ENCODE peak calls at places on chromosomes 6 and 20, in nine cellular contexts. G is mammary epithelial cell; E is effector memory CD4-positive, alpha-beta T cell; Z is epithelial cell of esophagus; S is tibial artery; H is mesendoderm; N is GM12865; U is brain microvascular endothelial cell; A is upper lobe of right lung. K is an unnamed sample.

GRCh38 chr6:11232968-11233626 is 629 bp upstream of the NEDD9 start:
- DNase-seq in N (peak), S (no peak), H (peak), G (no peak), A (no peak), U (no peak), Z (no peak), E (no peak), K (no peak)

GRCh38 chr20:58835231-58835630 is 15.5 kb downstream of the GNAS-AS1 start:
- DNase-seq in G (no peak), S (no peak), U (no peak), H (no peak), Z (no peak), A (no peak), N (no peak), E (no peak), K (no peak)

GRCh38 chr6:169847141-169847674 is 95.8 kb downstream of the ERMARD start:
- DNase-seq in H (no peak), G (no peak), S (peak), E (no peak), N (no peak), Z (no peak), A (peak), U (no peak), K (no peak)

GRCh38 chr20:34355427-34355826 is 7.6 kb upstream of the ITCH start:
- DNase-seq in Z (no peak), E (no peak), N (no peak), S (no peak), U (no peak), H (no peak), G (no peak), A (no peak), K (no peak)

GRCh38 chr6:41958022-41958856 is 16.6 kb upstream of the CCND3 start:
- DNase-seq in Z (no peak), H (no peak), S (no peak), G (no peak), U (no peak), E (no peak), N (no peak), A (no peak), K (no peak)

GRCh38 chr20:25005220-25005619 is 12.7 kb upstream of the APMAP start:
- DNase-seq in S (no peak), H (no peak), E (no peak), U (no peak), A (peak), G (no peak), N (no peak), Z (no peak), K (no peak)

GRCh38 chr6:99013661-99014458 is 66.1 kb upstream of the FBXL4 start:
- DNase-seq in G (no peak), E (no peak), H (no peak), N (no peak), Z (no peak), S (no peak), U (peak), A (no peak), K (peak)

GRCh38 chr6:136921936-136922679 is at the start of gene SLC35D3:
- DNase-seq in G (no peak), N (peak), A (no peak), H (peak), U (no peak), S (no peak), Z (peak), E (no peak), K (no peak)

GRCh38 chr20:40232288-40232687 is 456.7 kb downstream of the MAFB start:
- DNase-seq in E (no peak), N (no peak), A (no peak), U (no peak), G (no peak), S (no peak), Z (peak), H (no peak), K (no peak)

GRCh38 chr6:98980814-98981213 is 33.1 kb upstream of the FBXL4 start:
- DNase-seq in N (peak), U (no peak), H (peak), S (no peak), A (no peak), Z (no peak), E (no peak), G (no peak), K (no peak)

GRCh38 chr6:12844284-12845223 is 128.0 kb downstream of the PHACTR1 start:
- DNase-seq in H (peak), A (no peak), G (no peak), N (peak), E (no peak), U (peak), Z (peak), S (no peak), K (no peak)

GRCh38 chr20:37714973-37715657 is 21.3 kb downstream of the CTNNBL1 start:
- DNase-seq in G (peak), H (no peak), U (no peak), Z (peak), N (no peak), A (no peak), E (no peak), S (no peak), K (peak)

GRCh38 chr6:112912351-112913101 is 565.4 kb downstream of the RFPL4B start:
- DNase-seq in H (no peak), U (no peak), S (no peak), N (no peak), E (no peak), A (no peak), G (no peak), Z (no peak), K (peak)

GRCh38 chr20:62585571-62585970 is 56.7 kb upstream of the SLCO4A1 start:
- DNase-seq in E (no peak), H (no peak), U (no peak), G (no peak), S (no peak), A (no peak), N (no peak), Z (no peak), K (no peak)

GRCh38 chr20:59745716-59746115 is 141.4 kb downstream of the PHACTR3 start:
- DNase-seq in S (no peak), U (no peak), E (no peak), H (no peak), G (no peak), Z (no peak), A (no peak), N (no peak), K (no peak)

GRCh38 chr6:85579581-85579980 is 14.1 kb downstream of the SNX14 start:
- DNase-seq in H (peak), S (no peak), A (no peak), G (no peak), U (no peak), N (no peak), E (no peak), Z (no peak), K (no peak)

GRCh38 chr6:5302995-5303622 is 41.8 kb downstream of the FARS2 start:
- DNase-seq in E (peak), S (no peak), Z (peak), A (peak), G (peak), U (no peak), H (peak), N (peak), K (no peak)

GRCh38 chr6:168056892-168057527 is 22.0 kb downstream of the FRMD1 start:
- DNase-seq in N (no peak), S (no peak), H (no peak), G (no peak), Z (no peak), A (no peak), E (no peak), U (no peak), K (no peak)

GRCh38 chr6:26355366-26355765 is 9.6 kb upstream of the BTN3A2 start:
- DNase-seq in S (no peak), H (no peak), N (no peak), E (no peak), A (no peak), U (no peak), G (no peak), Z (no peak), K (no peak)

GRCh38 chr20:1860446-1860845 is 34.8 kb upstream of the SIRPA start:
- DNase-seq in Z (peak), U (peak), S (no peak), N (no peak), A (no peak), H (peak), G (peak), E (no peak), K (peak)

GRCh38 chr20:32988008-32988407 is 16.2 kb downstream of the SUN5 start:
- DNase-seq in Z (no peak), G (no peak), N (no peak), S (no peak), U (no peak), A (no peak), E (no peak), H (no peak), K (no peak)

GRCh38 chr6:82015526-82015925 is 232.0 kb downstream of the IBTK start:
- DNase-seq in A (no peak), N (no peak), H (no peak), G (no peak), Z (no peak), U (no peak), S (no peak), E (no peak), K (no peak)

GRCh38 chr20:17358854-17359253 is 132.0 kb downstream of the PCSK2 start:
- DNase-seq in G (no peak), A (no peak), H (no peak), S (no peak), E (no peak), Z (no peak), U (no peak), N (no peak), K (no peak)

GRCh38 chr6:108524528-108525218 is 36.0 kb upstream of the FOXO3 start:
- DNase-seq in Z (no peak), A (no peak), N (no peak), S (no peak), G (no peak), U (peak), H (peak), E (no peak), K (peak)

DNA sequence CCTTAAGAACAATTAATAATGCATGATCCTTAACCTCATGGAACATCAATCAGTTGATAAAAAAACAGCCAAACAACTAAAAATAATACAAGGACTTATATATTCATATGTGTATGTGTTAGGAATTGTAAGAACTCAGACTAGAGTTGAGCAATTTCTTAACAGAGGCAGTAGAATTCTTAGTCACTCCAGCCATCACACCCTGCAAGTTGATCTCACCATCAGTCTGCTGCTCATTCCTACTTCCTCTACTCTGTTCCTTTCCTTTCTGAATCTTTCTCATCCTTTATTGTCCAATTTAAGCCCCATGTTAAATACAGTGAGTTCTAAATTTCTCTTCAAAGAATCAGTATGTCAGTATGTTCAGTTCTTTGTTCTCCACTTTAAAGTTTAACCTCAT is 2.6 kb downstream of the ZNF165 start:
- DNase-seq in A (no peak), Z (peak), U (no peak), S (no peak), H (no peak), G (no peak), E (no peak), N (no peak), K (no peak)
- H3K4me3 ChIP-seq in A (no peak), Z (no peak), U (no peak), S (no peak), H (no peak), G (no peak), E (no peak), N (no peak), K (no peak)

GRCh38 chr6:33587529-33588215 is 7.6 kb upstream of the BAK1 start:
- DNase-seq in Z (no peak), A (no peak), G (no peak), N (no peak), U (no peak), H (no peak), S (no peak), E (no peak), K (no peak)

GRCh38 chr6:33583591-33584155 is 3.6 kb upstream of the BAK1 start:
- DNase-seq in N (no peak), H (peak), Z (no peak), U (no peak), G (no peak), E (no peak), S (no peak), A (no peak), K (no peak)

GRCh38 chr6:33584700-33585402 is 4.8 kb upstream of the BAK1 start:
- DNase-seq in U (no peak), G (no peak), E (no peak), S (no peak), H (no peak), Z (no peak), N (no peak), A (no peak), K (no peak)

GRCh38 chr6:33586108-33586640 is 6.1 kb upstream of the BAK1 start:
- DNase-seq in S (no peak), A (no peak), G (no peak), E (no peak), H (no peak), U (no peak), Z (no peak), N (no peak), K (no peak)

DNA sequence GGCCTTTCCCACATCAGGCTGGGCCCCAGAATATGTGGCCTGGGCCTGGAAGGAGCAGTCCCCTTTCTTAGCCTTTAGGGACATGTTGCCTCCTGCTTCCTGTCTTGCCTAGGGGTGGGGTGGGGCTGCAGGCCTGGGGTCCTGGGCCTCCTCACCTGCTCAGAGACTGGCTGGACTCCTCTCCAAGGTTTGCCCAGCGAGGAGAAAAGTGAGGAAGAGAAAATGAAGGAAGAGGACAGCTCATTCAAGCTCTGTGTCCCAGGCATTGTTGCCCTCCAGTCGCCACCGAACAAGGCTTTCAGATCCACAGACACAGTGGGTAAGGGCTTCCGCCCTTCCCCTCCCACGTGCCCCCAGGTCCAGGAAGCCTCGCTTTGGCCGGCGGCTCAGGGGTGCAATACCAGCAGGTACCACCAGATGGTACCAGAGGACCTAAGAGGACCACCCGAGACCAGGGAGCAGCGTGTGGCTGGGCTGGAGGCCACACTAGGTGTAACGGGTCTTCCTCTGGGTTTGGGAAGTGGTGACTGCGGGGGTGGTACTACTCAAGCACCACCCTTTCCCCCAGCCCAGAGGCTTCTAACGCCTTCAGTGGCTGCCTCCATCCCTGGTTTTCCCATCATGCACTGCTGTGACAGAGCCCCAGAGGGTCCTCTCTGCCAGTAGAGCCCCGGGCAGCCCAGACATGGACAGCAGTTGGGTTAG is 5.5 kb upstream of the BAK1 start:
- DNase-seq in Z (peak), N (peak), S (peak), G (peak), A (peak), H (peak), E (peak), U (peak), K (no peak)
- H3K4me3 ChIP-seq in Z (no peak), N (peak), S (no peak), G (no peak), A (peak), H (no peak), E (no peak), U (no peak), K (peak)

GRCh38 chr20:3660262-3661059 is 2.7 kb downstream of the GFRA4 start:
- DNase-seq in A (peak), U (no peak), N (no peak), Z (no peak), H (no peak), E (no peak), S (peak), G (no peak), K (no peak)
- H3K4me3 ChIP-seq in A (no peak), U (no peak), N (no peak), Z (no peak), H (no peak), E (no peak), S (no peak), G (no peak), K (no peak)

GRCh38 chr6:116475151-116475550 is 14.0 kb downstream of the CALHM6 start:
- DNase-seq in G (no peak), U (no peak), Z (no peak), S (no peak), E (no peak), A (no peak), H (no peak), N (no peak), K (no peak)

GRCh38 chr6:116472710-116473109 is 11.5 kb downstream of the CALHM6 start:
- DNase-seq in N (no peak), E (no peak), G (no peak), A (no peak), S (no peak), U (no peak), H (no peak), Z (no peak), K (peak)

GRCh38 chr6:116476021-116476678 is 15.0 kb downstream of the CALHM6 start:
- DNase-seq in S (no peak), U (no peak), A (no peak), H (no peak), G (no peak), Z (no peak), N (peak), E (no peak), K (no peak)
- H3K4me3 ChIP-seq in S (no peak), U (no peak), A (no peak), H (no peak), G (no peak), Z (no peak), N (no peak), E (no peak), K (no peak)

GRCh38 chr6:32662099-32662498 is 4.4 kb downstream of the HLA-DQB1 start:
- DNase-seq in Z (no peak), N (no peak), A (no peak), U (no peak), E (no peak), H (no peak), S (no peak), G (no peak), K (no peak)

GRCh38 chr6:32664354-32664753 is 2.1 kb downstream of the HLA-DQB1 start:
- DNase-seq in N (no peak), U (no peak), E (no peak), H (no peak), Z (no peak), A (no peak), G (no peak), S (no peak), K (no peak)

GRCh38 chr6:32659856-32660595 is 6.4 kb downstream of the HLA-DQB1 start:
- DNase-seq in H (no peak), A (no peak), E (no peak), Z (no peak), N (peak), U (no peak), G (no peak), S (no peak), K (no peak)

GRCh38 chr6:32664827-32665362 is 1.6 kb downstream of the HLA-DQB1 start:
- DNase-seq in H (peak), S (no peak), A (peak), G (peak), Z (peak), E (peak), U (no peak), N (peak), K (no peak)

DNA sequence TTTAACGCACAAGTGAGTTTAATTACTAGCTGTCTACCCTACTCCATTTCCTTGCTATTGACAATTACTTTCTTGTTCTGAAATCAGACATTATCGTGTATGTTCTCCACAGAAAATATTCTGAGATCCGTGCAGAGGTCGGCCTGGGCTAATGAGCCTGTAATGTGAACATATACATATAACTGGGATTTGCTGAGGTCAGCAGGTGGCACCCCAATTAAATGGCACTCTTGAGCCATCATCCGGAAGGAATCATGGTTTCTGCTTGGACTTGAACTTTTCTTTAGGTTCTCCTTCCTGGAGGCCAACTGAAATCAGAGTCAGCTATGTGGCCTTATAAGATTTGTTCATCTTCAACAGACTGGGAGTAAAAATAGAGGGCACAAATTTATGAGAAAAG is 3.6 kb downstream of the HLA-DQB1 start:
- DNase-seq in S (no peak), H (no peak), A (no peak), N (no peak), G (no peak), E (no peak), Z (no peak), U (no peak), K (no peak)
- H3K4me3 ChIP-seq in S (no peak), H (no peak), A (no peak), N (peak), G (no peak), E (no peak), Z (no peak), U (no peak), K (no peak)

DNA sequence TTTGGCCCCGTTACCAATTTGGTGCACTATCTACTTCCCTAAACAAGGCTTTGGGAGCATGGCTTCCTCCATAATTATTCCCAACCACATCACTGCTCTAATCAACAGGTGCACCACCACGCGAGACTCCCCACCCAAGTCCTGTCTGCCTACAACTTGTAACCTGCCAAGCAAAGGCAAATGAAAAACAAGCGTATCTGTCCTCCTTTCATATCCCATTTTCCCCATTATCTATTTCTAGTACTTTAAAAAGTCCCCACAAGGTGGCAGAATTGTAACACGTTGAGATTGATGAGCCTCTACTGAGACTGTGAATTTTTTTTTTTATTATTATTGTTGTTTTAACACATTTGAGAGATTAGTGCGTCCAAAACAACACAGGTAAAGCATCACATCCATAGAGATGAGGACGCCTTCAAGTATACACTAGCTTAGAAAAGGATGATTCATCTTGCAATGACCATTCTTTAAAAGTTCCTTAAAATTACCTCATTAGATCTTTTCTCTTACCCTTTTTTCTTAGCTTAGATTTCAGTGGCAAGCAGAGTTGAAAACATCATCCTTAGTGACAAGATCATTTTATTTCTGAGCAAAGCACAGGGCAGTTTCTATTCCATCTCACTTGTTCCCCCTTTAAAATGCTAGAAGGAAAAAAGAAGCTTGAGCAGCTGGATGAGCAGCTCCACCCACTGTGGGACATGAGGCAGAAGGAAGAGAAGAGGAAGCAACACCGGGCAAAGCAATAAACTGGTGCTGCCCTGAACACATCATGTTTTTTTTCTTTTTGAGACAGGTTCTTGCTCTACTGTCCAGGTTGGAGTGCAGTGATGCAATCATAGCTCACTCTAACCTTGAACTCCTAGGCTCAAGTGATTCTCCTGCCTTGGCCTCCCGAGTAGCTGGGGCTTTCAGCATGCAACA is 210.8 kb downstream of the ARHGAP18 start:
- DNase-seq in U (peak), A (no peak), H (peak), G (peak), S (peak), N (peak), Z (peak), E (no peak), K (no peak)
- H3K4me3 ChIP-seq in U (no peak), A (no peak), H (no peak), G (peak), S (no peak), N (no peak), Z (no peak), E (peak), K (no peak)

GRCh38 chr20:2946988-2947961 is 74.0 kb downstream of the PTPRA start:
- DNase-seq in H (no peak), U (peak), N (no peak), S (no peak), E (no peak), G (peak), A (no peak), Z (no peak), K (no peak)
- H3K4me3 ChIP-seq in H (no peak), U (no peak), N (no peak), S (no peak), E (no peak), G (no peak), A (no peak), Z (no peak), K (no peak)